ENCODE peak calls at places on chromosome 2, in five cellular contexts. One of them, this sample, is unnamed.

GRCh38 chr2:169828141-169828811 is 1.0 kb downstream of the UBR3 start:
- DNase-seq in fibroblast of the conjunctiva: no peak
- DNase-seq in activated T-helper 1 cell treated with anti-CD3 and anti-CD28 coated beads, Interleukin-12 subunit alpha, Interleukin-12 subunit beta, Interleukin-2, Interleukin-4 antibody, amounts not matched to agents 30 ng/mL and 10 ng/mL and 1 ng/mL, durations not matched to agents 14 hours and 24 hours and 36 hours: peak
- DNase-seq in NCI-H1436: peak
- DNase-seq in stimulated activated CD4-positive, alpha-beta T cell treated with anti-CD3 and anti-CD28 coated beads, Interleukin-2, amount 100 ng/mL, for 24 hours: peak
- DNase-seq in this sample: peak

GRCh38 chr2:37466533-37467230 is 122.3 kb downstream of the QPCT start:
- DNase-seq in NCI-H1436: no peak
- DNase-seq in activated T-helper 1 cell treated with anti-CD3 and anti-CD28 coated beads, Interleukin-12 subunit alpha, Interleukin-12 subunit beta, Interleukin-2, Interleukin-4 antibody, amounts not matched to agents 30 ng/mL and 10 ng/mL and 1 ng/mL, durations not matched to agents 14 hours and 24 hours and 36 hours: no peak
- DNase-seq in stimulated activated CD4-positive, alpha-beta T cell treated with anti-CD3 and anti-CD28 coated beads, Interleukin-2, amount 100 ng/mL, for 24 hours: no peak
- DNase-seq in fibroblast of the conjunctiva: no peak
- DNase-seq in this sample: no peak

GRCh38 chr2:104804148-104804890 is 49.6 kb upstream of the POU3F3 start:
- DNase-seq in stimulated activated CD4-positive, alpha-beta T cell treated with anti-CD3 and anti-CD28 coated beads, Interleukin-2, amount 100 ng/mL, for 24 hours: no peak
- DNase-seq in NCI-H1436: no peak
- DNase-seq in fibroblast of the conjunctiva: no peak
- DNase-seq in activated T-helper 1 cell treated with anti-CD3 and anti-CD28 coated beads, Interleukin-12 subunit alpha, Interleukin-12 subunit beta, Interleukin-2, Interleukin-4 antibody, amounts not matched to agents 30 ng/mL and 10 ng/mL and 1 ng/mL, durations not matched to agents 14 hours and 24 hours and 36 hours: no peak
- DNase-seq in this sample: no peak

GRCh38 chr2:217261452-217261851 is 401.6 kb upstream of the TNP1 start:
- DNase-seq in NCI-H1436: no peak
- DNase-seq in fibroblast of the conjunctiva: no peak
- DNase-seq in stimulated activated CD4-positive, alpha-beta T cell treated with anti-CD3 and anti-CD28 coated beads, Interleukin-2, amount 100 ng/mL, for 24 hours: no peak
- DNase-seq in activated T-helper 1 cell treated with anti-CD3 and anti-CD28 coated beads, Interleukin-12 subunit alpha, Interleukin-12 subunit beta, Interleukin-2, Interleukin-4 antibody, amounts not matched to agents 30 ng/mL and 10 ng/mL and 1 ng/mL, durations not matched to agents 14 hours and 24 hours and 36 hours: no peak
- DNase-seq in this sample: no peak

GRCh38 chr2:46248171-46248570 is 49.0 kb upstream of the EPAS1 start:
- DNase-seq in activated T-helper 1 cell treated with anti-CD3 and anti-CD28 coated beads, Interleukin-12 subunit alpha, Interleukin-12 subunit beta, Interleukin-2, Interleukin-4 antibody, amounts not matched to agents 30 ng/mL and 10 ng/mL and 1 ng/mL, durations not matched to agents 14 hours and 24 hours and 36 hours: no peak
- DNase-seq in stimulated activated CD4-positive, alpha-beta T cell treated with anti-CD3 and anti-CD28 coated beads, Interleukin-2, amount 100 ng/mL, for 24 hours: no peak
- DNase-seq in fibroblast of the conjunctiva: no peak
- DNase-seq in NCI-H1436: no peak
- DNase-seq in this sample: no peak

GRCh38 chr2:240570531-240571313 is 2.4 kb downstream of the RNPEPL1 start:
- DNase-seq in activated T-helper 1 cell treated with anti-CD3 and anti-CD28 coated beads, Interleukin-12 subunit alpha, Interleukin-12 subunit beta, Interleukin-2, Interleukin-4 antibody, amounts not matched to agents 30 ng/mL and 10 ng/mL and 1 ng/mL, durations not matched to agents 14 hours and 24 hours and 36 hours: no peak
- DNase-seq in stimulated activated CD4-positive, alpha-beta T cell treated with anti-CD3 and anti-CD28 coated beads, Interleukin-2, amount 100 ng/mL, for 24 hours: no peak
- DNase-seq in fibroblast of the conjunctiva: no peak
- DNase-seq in NCI-H1436: no peak
- DNase-seq in this sample: no peak

GRCh38 chr2:207792244-207792785 is 22.6 kb upstream of the FZD5 start:
- DNase-seq in activated T-helper 1 cell treated with anti-CD3 and anti-CD28 coated beads, Interleukin-12 subunit alpha, Interleukin-12 subunit beta, Interleukin-2, Interleukin-4 antibody, amounts not matched to agents 30 ng/mL and 10 ng/mL and 1 ng/mL, durations not matched to agents 14 hours and 24 hours and 36 hours: no peak
- DNase-seq in stimulated activated CD4-positive, alpha-beta T cell treated with anti-CD3 and anti-CD28 coated beads, Interleukin-2, amount 100 ng/mL, for 24 hours: no peak
- DNase-seq in fibroblast of the conjunctiva: peak
- DNase-seq in NCI-H1436: no peak
- DNase-seq in this sample: no peak

GRCh38 chr2:164657129-164657528 is 35.8 kb upstream of the GRB14 start:
- DNase-seq in fibroblast of the conjunctiva: no peak
- DNase-seq in stimulated activated CD4-positive, alpha-beta T cell treated with anti-CD3 and anti-CD28 coated beads, Interleukin-2, amount 100 ng/mL, for 24 hours: no peak
- DNase-seq in activated T-helper 1 cell treated with anti-CD3 and anti-CD28 coated beads, Interleukin-12 subunit alpha, Interleukin-12 subunit beta, Interleukin-2, Interleukin-4 antibody, amounts not matched to agents 30 ng/mL and 10 ng/mL and 1 ng/mL, durations not matched to agents 14 hours and 24 hours and 36 hours: no peak
- DNase-seq in NCI-H1436: no peak
- DNase-seq in this sample: no peak

GRCh38 chr2:105573910-105574655 is 170.6 kb upstream of the NCK2 start:
- DNase-seq in stimulated activated CD4-positive, alpha-beta T cell treated with anti-CD3 and anti-CD28 coated beads, Interleukin-2, amount 100 ng/mL, for 24 hours: no peak
- DNase-seq in NCI-H1436: peak
- DNase-seq in activated T-helper 1 cell treated with anti-CD3 and anti-CD28 coated beads, Interleukin-12 subunit alpha, Interleukin-12 subunit beta, Interleukin-2, Interleukin-4 antibody, amounts not matched to agents 30 ng/mL and 10 ng/mL and 1 ng/mL, durations not matched to agents 14 hours and 24 hours and 36 hours: no peak
- DNase-seq in fibroblast of the conjunctiva: no peak
- DNase-seq in this sample: no peak

GRCh38 chr2:222272446-222273035 is 26.3 kb downstream of the PAX3 start:
- DNase-seq in NCI-H1436: no peak
- DNase-seq in stimulated activated CD4-positive, alpha-beta T cell treated with anti-CD3 and anti-CD28 coated beads, Interleukin-2, amount 100 ng/mL, for 24 hours: no peak
- DNase-seq in fibroblast of the conjunctiva: no peak
- DNase-seq in activated T-helper 1 cell treated with anti-CD3 and anti-CD28 coated beads, Interleukin-12 subunit alpha, Interleukin-12 subunit beta, Interleukin-2, Interleukin-4 antibody, amounts not matched to agents 30 ng/mL and 10 ng/mL and 1 ng/mL, durations not matched to agents 14 hours and 24 hours and 36 hours: no peak
- DNase-seq in this sample: no peak